ENCODE peak calls at places on chromosome 18, in seven cellular contexts. S is NCI-H2081, A is iPS-NIHi11, F is SK-MEL-5, B is germinal center, L is endodermal cell, I is GM20000. G is an unnamed sample.

GRCh38 chr18:75683426-75683825 is 255.9 kb upstream of the SMIM21 start:
- DNase-seq in I (no peak), B (no peak), L (no peak), S (no peak), F (no peak), A (no peak), G (no peak)

GRCh38 chr18:75592527-75592926 is 165.0 kb upstream of the SMIM21 start:
- DNase-seq in B (no peak), A (no peak), F (no peak), S (no peak), L (no peak), I (no peak), G (no peak)

GRCh38 chr18:11005528-11005927 is 143.8 kb downstream of the PIEZO2 start:
- DNase-seq in F (peak), S (no peak), L (peak), A (peak), B (no peak), I (no peak), G (no peak)

GRCh38 chr18:63155169-63155852 is 164.3 kb downstream of the BCL2 start:
- DNase-seq in I (no peak), B (peak), F (peak), A (peak), L (peak), S (peak), G (peak)

GRCh38 chr18:52812834-52813233 is 472.8 kb downstream of the DCC start:
- DNase-seq in I (no peak), F (no peak), S (no peak), L (no peak), A (no peak), B (no peak), G (no peak)

GRCh38 chr18:67608909-67609308 is 92.4 kb upstream of the DSEL start:
- DNase-seq in L (no peak), F (no peak), S (no peak), I (no peak), B (no peak), A (no peak), G (no peak)

GRCh38 chr18:43590182-43590903 is 313.1 kb upstream of the SYT4 start:
- DNase-seq in B (no peak), A (no peak), L (no peak), F (no peak), S (no peak), I (no peak), G (no peak)

GRCh38 chr18:8623549-8624106 is 14.4 kb downstream of the RAB12 start:
- DNase-seq in B (no peak), L (no peak), A (no peak), F (peak), S (peak), I (no peak), G (no peak)

GRCh38 chr18:58132595-58133191 is 88.7 kb downstream of the NEDD4L start:
- DNase-seq in B (no peak), F (no peak), I (no peak), L (no peak), A (no peak), S (no peak), G (no peak)

GRCh38 chr18:54919412-54919811 is 39.8 kb downstream of the CCDC68 start:
- DNase-seq in I (no peak), L (no peak), F (no peak), B (no peak), A (no peak), S (no peak), G (no peak)

GRCh38 chr18:22930089-22930713 is 2.9 kb upstream of the RBBP8 start:
- DNase-seq in S (peak), L (peak), B (peak), F (peak), I (peak), A (peak), G (peak)

GRCh38 chr18:55699233-55699765 is 111.3 kb upstream of the TCF4 start:
- DNase-seq in B (no peak), I (no peak), A (no peak), S (no peak), L (no peak), F (peak), G (no peak)

GRCh38 chr18:51559198-51559901 is 361.9 kb upstream of the MEX3C start:
- DNase-seq in I (no peak), A (no peak), L (peak), S (no peak), B (no peak), F (no peak), G (no peak)